ENCODE peak calls at places on chromosomes 2 and 18, in five cellular contexts. G is H1, N is HCT116, D is K562, V is HepG2. U is an unnamed sample.

GRCh38 chr2:213288913-213289700 is 4.8 kb downstream of the SPAG16 start:
- DNase-seq in N (no peak), D (no peak), V (no peak), G (no peak), U (no peak)

GRCh38 chr2:215038411-215038810 is 100.0 kb downstream of the ABCA12 start:
- DNase-seq in N (no peak), V (no peak), D (no peak), G (no peak), U (no peak)

GRCh38 chr2:88239781-88240180 is 69.6 kb downstream of the THNSL2 start:
- DNase-seq in G (no peak), D (no peak), N (no peak), V (no peak), U (no peak)

GRCh38 chr2:122748552-122749011 is 993.1 kb downstream of the TSN start:
- DNase-seq in D (no peak), G (no peak), V (peak; percentile 61), N (no peak), U (no peak)

GRCh38 chr2:222859786-222860726 is 780 bp upstream of the ACSL3 start:
- DNase-seq in V (peak; percentile 72), G (no peak), N (no peak), D (no peak), U (no peak)

GRCh38 chr2:101745711-101746694 is 48.5 kb downstream of the MAP4K4 start:
- DNase-seq in G (no peak), D (no peak), N (no peak), V (peak; percentile 32), U (no peak)

GRCh38 chr2:46460991-46461715 is 18.2 kb upstream of the TMEM247 start:
- DNase-seq in D (peak; percentile 81), G (peak; percentile 95), V (peak; percentile 70), N (peak; percentile 36), U (peak; percentile 39)

GRCh38 chr2:74583504-74583903 is 29.0 kb downstream of the DOK1 start:
- DNase-seq in D (no peak), G (no peak), V (peak; percentile 80), N (peak; percentile 21), U (no peak)

GRCh38 chr18:11741505-11742145 is 52.6 kb downstream of the GNAL start:
- DNase-seq in D (peak; percentile 62), N (peak; percentile 23), G (no peak), V (peak; percentile 11), U (no peak)

GRCh38 chr2:219428469-219428868 is 6.2 kb upstream of the SPEG start:
- DNase-seq in G (no peak), N (no peak), V (no peak), D (no peak), U (no peak)

GRCh38 chr18:12409466-12409865 is 1.7 kb downstream of the PRELID3A start:
- DNase-seq in D (no peak), N (no peak), V (no peak), G (no peak), U (no peak)

GRCh38 chr2:154697422-154698237 is 865 bp upstream of the KCNJ3 start:
- DNase-seq in V (no peak), G (peak; percentile 76), N (no peak), D (no peak), U (no peak)

GRCh38 chr2:27171351-27171848 is 22.6 kb downstream of the TCF23 start:
- DNase-seq in V (peak; percentile 93), N (no peak), D (no peak), G (no peak), U (no peak)

GRCh38 chr2:168166902-168167510 is 80.4 kb downstream of the STK39 start:
- DNase-seq in D (no peak), N (peak; percentile 83), G (no peak), V (peak; percentile 88), U (no peak)

GRCh38 chr2:218806346-218806978 is 24.5 kb downstream of the CYP27A1 start:
- DNase-seq in D (no peak), G (no peak), V (peak; percentile 91), N (no peak), U (peak; percentile 32)

GRCh38 chr2:217356142-217356541 is 496.3 kb upstream of the TNP1 start:
- DNase-seq in V (no peak), N (no peak), G (no peak), D (no peak), U (no peak)

GRCh38 chr2:120771111-120771555 is 35.5 kb downstream of the GLI2 start:
- DNase-seq in D (no peak), N (peak; percentile 61), G (no peak), V (no peak), U (no peak)

GRCh38 chr2:54461251-54461650 is 5.1 kb downstream of the SPTBN1 start:
- DNase-seq in D (no peak), V (no peak), N (no peak), G (no peak), U (no peak)

GRCh38 chr18:79771446-79772107 is 26.2 kb upstream of the KCNG2 start:
- DNase-seq in D (no peak), V (no peak), G (no peak), N (no peak), U (no peak)

GRCh38 chr2:153668923-153669322 is 190.4 kb upstream of the RPRM start:
- DNase-seq in G (no peak), V (no peak), N (no peak), D (no peak), U (no peak)

GRCh38 chr2:157923598-157923997 is 47.5 kb upstream of the ACVR1 start:
- DNase-seq in N (no peak), V (no peak), D (no peak), G (no peak), U (no peak)

GRCh38 chr2:141925511-141925910 is 205.3 kb downstream of the LRP1B start:
- DNase-seq in V (no peak), D (no peak), N (no peak), G (no peak), U (no peak)

GRCh38 chr2:20209373-20210109 is 15.4 kb downstream of the SDC1 start:
- DNase-seq in V (no peak), N (no peak), D (no peak), G (no peak), U (no peak)

DNA sequence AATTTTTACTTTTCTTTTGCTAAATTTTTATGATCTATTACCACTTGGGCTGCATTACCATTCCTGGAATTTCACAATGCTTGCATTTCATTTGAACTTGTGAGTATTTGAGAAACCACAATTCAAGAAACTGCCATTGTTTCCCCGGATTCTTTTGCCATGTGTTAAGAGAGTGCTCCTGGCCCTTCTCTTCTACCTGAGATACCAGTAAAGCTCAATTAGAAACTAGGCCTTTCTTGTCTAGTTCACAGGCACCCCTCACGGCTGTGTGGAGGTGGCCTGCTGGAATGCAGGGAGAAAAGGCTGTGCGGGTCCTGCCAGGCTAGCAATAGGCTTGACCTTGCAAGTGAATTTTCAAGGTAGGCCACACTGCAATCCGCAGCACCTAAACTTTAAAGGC is 40.8 kb downstream of the ZEB2 start:
- DNase-seq in D (no peak), V (no peak), G (no peak), N (no peak), U (no peak)
- TF ChIP-seq RAD21 in D (no peak), V (no peak), G (no peak), N (no peak), U (no peak)

DNA sequence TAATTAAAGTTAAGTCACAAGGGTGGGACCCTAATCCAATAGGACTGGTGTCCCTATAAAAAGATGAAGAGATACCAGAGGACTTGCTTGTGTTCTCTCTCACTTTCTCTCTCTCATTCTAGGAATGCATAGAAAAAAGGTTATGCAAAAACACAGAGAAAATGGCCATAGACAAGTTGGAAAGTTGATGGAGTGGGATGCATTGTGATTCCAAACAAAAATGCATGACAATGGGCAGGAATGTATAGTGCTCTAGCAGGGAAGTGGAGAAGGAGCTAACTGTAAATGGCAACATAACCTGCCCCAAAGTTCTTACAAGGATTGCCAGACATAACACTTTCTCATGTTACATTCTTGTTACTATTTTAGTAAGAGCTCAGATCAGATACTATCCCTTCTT is 301.6 kb upstream of the LRATD1 start:
- DNase-seq in V (no peak), N (no peak), D (no peak), G (no peak), U (no peak)
- TF ChIP-seq ATF3 in V (no peak), N (no peak), D (no peak), G (no peak), U (no peak)

GRCh38 chr2:25421746-25422431 is 80.2 kb upstream of the DNMT3A start:
- DNase-seq in N (no peak), V (peak; percentile 28), G (no peak), D (no peak), U (no peak)

GRCh38 chr2:25421289-25421688 is 79.6 kb upstream of the DNMT3A start:
- DNase-seq in N (no peak), V (no peak), G (no peak), D (no peak), U (no peak)

GRCh38 chr2:25418944-25419677 is 77.4 kb upstream of the DNMT3A start:
- DNase-seq in N (no peak), V (no peak), D (no peak), G (no peak), U (peak; percentile 95)

GRCh38 chr2:25419678-25420242 is 78.0 kb upstream of the DNMT3A start:
- DNase-seq in V (no peak), D (no peak), G (no peak), N (no peak), U (peak; percentile 96)

DNA sequence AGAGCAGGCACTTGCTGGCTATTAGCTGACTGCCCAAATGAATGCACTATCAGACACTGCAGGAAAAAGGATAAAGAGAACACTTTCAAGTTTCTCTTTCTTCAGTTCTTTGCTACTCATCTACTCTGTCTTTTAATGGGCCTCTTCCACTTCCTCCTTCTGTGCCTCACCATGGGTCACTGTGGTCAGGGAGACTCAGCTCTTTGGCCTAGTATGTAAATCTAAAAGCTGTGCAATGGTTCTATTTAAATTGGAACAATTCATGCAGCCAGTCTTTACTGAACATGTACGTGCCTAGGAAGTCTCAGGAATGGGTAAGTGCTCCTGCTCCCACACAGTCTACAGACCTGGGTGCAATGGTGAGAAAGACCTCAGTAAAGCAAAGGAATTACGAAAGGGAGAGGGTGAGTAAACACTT is 79.1 kb upstream of the DNMT3A start:
- DNase-seq in D (no peak), G (no peak), N (no peak), V (no peak), U (peak; percentile 93)
- TF ChIP-seq MAX in D (no peak), G (no peak), N (no peak), V (no peak), U (peak; percentile 56)

GRCh38 chr18:45221363-45221762 is 393.9 kb upstream of the SLC14A2 start:
- DNase-seq in V (no peak), G (no peak), D (no peak), N (no peak), U (no peak)
- TF ChIP-seq RAD21 in V (no peak), G (no peak), D (no peak), N (no peak), U (no peak)

DNA sequence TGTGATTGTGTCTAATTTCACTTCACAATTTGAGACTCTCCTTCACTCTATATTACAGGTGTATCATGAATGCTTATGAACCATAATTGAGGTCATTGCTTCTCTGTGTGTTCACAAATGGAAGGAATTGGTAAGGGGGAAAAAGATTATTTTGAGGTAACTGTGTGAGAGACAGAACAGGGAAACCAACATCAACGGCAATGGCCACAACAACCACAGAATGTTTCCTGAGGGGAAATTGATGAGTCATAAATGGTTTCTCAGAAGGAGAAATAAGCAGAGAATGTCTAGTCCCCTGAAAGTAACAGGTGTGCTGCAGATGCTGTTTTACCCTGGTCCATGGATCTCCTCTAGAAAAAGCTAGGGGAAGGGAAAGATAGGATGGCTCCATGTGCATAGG is 361.2 kb upstream of the GALNT5 start:
- DNase-seq in G (no peak), V (no peak), D (no peak), N (no peak), U (peak; percentile 28)
- TF ChIP-seq ATF3 in G (no peak), V (no peak), D (no peak), N (no peak), U (no peak)

GRCh38 chr2:199778655-199779054 is 72.3 kb downstream of the FTCDNL1 start:
- DNase-seq in D (no peak), N (no peak), V (no peak), G (no peak), U (no peak)
- TF ChIP-seq MAX in D (no peak), N (no peak), V (no peak), G (no peak), U (no peak)

GRCh38 chr2:186517090-186517489 is 31.0 kb downstream of the ZC3H15 start:
- DNase-seq in N (no peak), V (no peak), D (no peak), G (no peak), U (no peak)
- TF ChIP-seq RAD21 in N (no peak), V (no peak), D (no peak), G (no peak), U (no peak)